ENCODE peak calls at places on chromosomes 1 and 21, in six cellular contexts. U is NCI-H226, N is heart right ventricle, C is Kasumi-1, I is choroid plexus epithelial cell, D is lower leg skin. Z is an unnamed sample.

GRCh38 chr21:45745256-45745655 is 101.7 kb downstream of the PCBP3 start:
- DNase-seq in U (no peak), I (no peak), C (no peak), D (no peak), N (no peak), Z (no peak)

GRCh38 chr1:45050931-45051748 is 39.1 kb downstream of the UROD start:
- DNase-seq in D (no peak), U (no peak), C (no peak), N (no peak), I (peak), Z (no peak)

GRCh38 chr1:27519341-27520258 is 29.6 kb upstream of the WASF2 start:
- DNase-seq in C (no peak), I (no peak), U (no peak), D (no peak), N (peak), Z (no peak)

GRCh38 chr1:154493276-154493675 is 8.7 kb upstream of the TDRD10 start:
- DNase-seq in I (no peak), N (peak), D (peak), C (peak), U (no peak), Z (no peak)

GRCh38 chr1:31478167-31478566 is 65.2 kb downstream of the SERINC2 start:
- DNase-seq in N (no peak), D (no peak), C (no peak), I (no peak), U (no peak), Z (no peak)

GRCh38 chr1:11736746-11737639 is 1.1 kb downstream of the AGTRAP start:
- DNase-seq in U (peak), I (peak), C (no peak), D (peak), N (peak), Z (peak)

GRCh38 chr1:218451415-218451814 is 106.3 kb downstream of the TGFB2 start:
- DNase-seq in I (no peak), N (no peak), D (no peak), U (no peak), C (no peak), Z (no peak)

GRCh38 chr1:76164165-76164564 is 89.6 kb downstream of the ST6GALNAC3 start:
- DNase-seq in C (no peak), I (no peak), N (no peak), U (no peak), D (no peak), Z (no peak)

GRCh38 chr1:230392920-230393521 is 33.1 kb downstream of the PGBD5 start:
- DNase-seq in C (no peak), D (peak), N (no peak), U (no peak), I (no peak), Z (no peak)

GRCh38 chr1:22176258-22176657 is 33.4 kb upstream of the WNT4 start:
- DNase-seq in I (no peak), U (no peak), C (no peak), N (no peak), D (no peak), Z (no peak)

GRCh38 chr1:5798151-5798730 is 194.0 kb downstream of the NPHP4 start:
- DNase-seq in N (no peak), U (no peak), C (no peak), D (no peak), I (no peak), Z (no peak)

GRCh38 chr1:6688757-6689156 is 12.9 kb downstream of the DNAJC11 start:
- DNase-seq in U (no peak), I (peak), N (no peak), D (no peak), C (no peak), Z (peak)

GRCh38 chr1:63793741-63794240 is 20.0 kb downstream of the ROR1 start:
- DNase-seq in U (no peak), N (no peak), D (no peak), I (no peak), C (no peak), Z (no peak)

GRCh38 chr1:184555665-184556641 is 169.1 kb downstream of the C1orf21 start:
- DNase-seq in C (no peak), D (no peak), N (no peak), I (no peak), U (peak), Z (no peak)

GRCh38 chr1:183374825-183375224 is 43.4 kb downstream of the NMNAT2 start:
- DNase-seq in U (no peak), D (no peak), I (no peak), C (no peak), N (no peak), Z (no peak)

GRCh38 chr1:160399544-160400283 is 650 bp upstream of the VANGL2 start:
- DNase-seq in C (no peak), U (no peak), I (no peak), N (no peak), D (no peak), Z (no peak)

GRCh38 chr1:21651214-21652042 is 17.7 kb downstream of the RAP1GAP start:
- DNase-seq in D (no peak), N (no peak), U (no peak), C (no peak), I (peak), Z (no peak)

GRCh38 chr1:9302745-9303524 is 10.2 kb downstream of the SPSB1 start:
- DNase-seq in N (no peak), C (no peak), U (peak), I (peak), D (no peak), Z (peak)

GRCh38 chr1:239888639-239889038 is 203.0 kb upstream of the FMN2 start:
- DNase-seq in D (no peak), I (no peak), C (no peak), N (no peak), U (no peak), Z (no peak)

GRCh38 chr1:161919229-161919628 is 104.4 kb downstream of the OLFML2B start:
- DNase-seq in N (no peak), D (no peak), U (no peak), I (no peak), C (no peak), Z (no peak)

GRCh38 chr1:53659436-53659835 is 79.5 kb downstream of the GLIS1 start:
- DNase-seq in N (no peak), U (no peak), D (no peak), I (no peak), C (no peak), Z (no peak)

GRCh38 chr1:212284744-212285684 is at the start of gene PPP2R5A:
- DNase-seq in C (peak), D (peak), U (peak), I (peak), N (peak), Z (peak)

GRCh38 chr1:28716336-28716735 is 20.4 kb upstream of the YTHDF2 start:
- DNase-seq in U (no peak), C (no peak), D (no peak), I (no peak), N (no peak), Z (no peak)

GRCh38 chr1:202241376-202242079 is 47.9 kb downstream of the LGR6 start:
- DNase-seq in C (no peak), U (no peak), I (no peak), N (no peak), D (peak), Z (no peak)

GRCh38 chr1:182809414-182809957 is 19.9 kb downstream of the NPL start:
- DNase-seq in D (no peak), N (no peak), I (no peak), U (peak), C (no peak), Z (peak)

GRCh38 chr1:9455487-9456237 is 83.6 kb upstream of the SLC25A33 start:
- DNase-seq in N (peak), D (no peak), U (no peak), I (peak), C (peak), Z (peak)

GRCh38 chr1:99749948-99750347 is 16.5 kb downstream of the FRRS1 start:
- DNase-seq in N (no peak), I (no peak), C (no peak), D (no peak), U (no peak), Z (no peak)

GRCh38 chr1:32742132-32742947 is 39.8 kb upstream of the SYNC start:
- DNase-seq in N (no peak), I (no peak), D (peak), C (no peak), U (no peak), Z (no peak)

GRCh38 chr21:42276526-42277154 is 38.6 kb downstream of the TFF3 start:
- DNase-seq in U (no peak), D (no peak), C (peak), N (no peak), I (peak), Z (no peak)

GRCh38 chr1:30908886-30909777 is 574 bp upstream of the SDC3 start:
- DNase-seq in U (no peak), I (no peak), C (no peak), N (peak), D (no peak), Z (no peak)

GRCh38 chr1:151472852-151473731 is 13.8 kb upstream of the POGZ start:
- DNase-seq in C (no peak), I (peak), N (peak), U (no peak), D (peak), Z (peak)

GRCh38 chr21:32955307-32955937 is 70.3 kb upstream of the OLIG2 start:
- DNase-seq in D (peak), C (no peak), N (no peak), U (no peak), I (no peak), Z (no peak)

GRCh38 chr1:156797212-156797871 is 19.3 kb downstream of the SH2D2A start:
- DNase-seq in I (peak), N (no peak), U (peak), C (peak), D (peak), Z (peak)

GRCh38 chr1:204331847-204332487 is 27.8 kb downstream of the PLEKHA6 start:
- DNase-seq in C (no peak), U (no peak), D (no peak), I (no peak), N (no peak), Z (no peak)

GRCh38 chr21:39681257-39681656 is 63.7 kb upstream of the IGSF5 start:
- DNase-seq in C (no peak), N (no peak), U (no peak), I (peak), D (no peak), Z (peak)

Z was measured in fibroblast of mammary gland.